ENCODE peak calls at places on chromosomes 2 and 18, in six cellular contexts. B, D, V, X, T and Z are unnamed samples.

GRCh38 chr2:61534926-61535325 is 3.2 kb downstream of the XPO1 start:
- DNase-seq in B (no peak), D (no peak), V (no peak), X (no peak), T (no peak), Z (peak)

GRCh38 chr18:476368-476767 is 24.1 kb downstream of the COLEC12 start:
- DNase-seq in B (no peak), D (no peak), V (no peak), X (no peak), T (no peak), Z (no peak)

GRCh38 chr2:191664823-191665222 is 13.1 kb upstream of the NABP1 start:
- DNase-seq in B (no peak), D (no peak), V (no peak), X (no peak), T (no peak), Z (no peak)

GRCh38 chr18:45324489-45325111 is 290.7 kb upstream of the SLC14A2 start:
- DNase-seq in B (no peak), D (no peak), V (peak), X (peak), T (no peak), Z (peak)

GRCh38 chr2:67502346-67503065 is 105.4 kb downstream of the ETAA1 start:
- DNase-seq in B (no peak), D (peak), V (no peak), X (no peak), T (no peak), Z (peak)

GRCh38 chr18:32899819-32900218 is 127.0 kb upstream of the KLHL14 start:
- DNase-seq in B (no peak), D (no peak), V (no peak), X (no peak), T (no peak), Z (peak)

GRCh38 chr18:45828917-45829811 is 3.7 kb downstream of the SIGLEC15 start:
- DNase-seq in B (no peak), D (peak), V (no peak), X (no peak), T (no peak), Z (peak)

GRCh38 chr18:79952996-79953559 is 1.6 kb upstream of the SLC66A2 start:
- DNase-seq in B (no peak), D (no peak), V (peak), X (peak), T (no peak), Z (no peak)

GRCh38 chr18:5029622-5030021 is 167.4 kb downstream of the AKAIN1 start:
- DNase-seq in B (no peak), D (no peak), V (no peak), X (no peak), T (no peak), Z (no peak)

GRCh38 chr18:25005602-25006375 is 346.2 kb downstream of the ZNF521 start:
- DNase-seq in B (no peak), D (no peak), V (no peak), X (no peak), T (no peak), Z (peak)

GRCh38 chr18:74728586-74728985 is 130.9 kb downstream of the ZNF407 start:
- DNase-seq in B (no peak), D (no peak), V (no peak), X (no peak), T (no peak), Z (no peak)

GRCh38 chr18:11518788-11519685 is 90.4 kb upstream of the SLC35G4 start:
- DNase-seq in B (no peak), D (peak), V (no peak), X (peak), T (peak), Z (peak)

GRCh38 chr2:222733846-222734689 is 62.6 kb downstream of the MOGAT1 start:
- DNase-seq in B (no peak), D (no peak), V (no peak), X (no peak), T (no peak), Z (peak)

GRCh38 chr2:174972924-174973323 is 32.3 kb downstream of the CHN1 start:
- DNase-seq in B (no peak), D (peak), V (no peak), X (no peak), T (no peak), Z (peak)

GRCh38 chr2:221431477-221431876 is 140.6 kb downstream of the EPHA4 start:
- DNase-seq in B (no peak), D (no peak), V (no peak), X (no peak), T (no peak), Z (no peak)

GRCh38 chr2:230668184-230668938 is 44.3 kb upstream of the CAB39 start:
- DNase-seq in B (no peak), D (no peak), V (peak), X (no peak), T (peak), Z (no peak)

GRCh38 chr2:71888741-71889445 is 258.8 kb downstream of the CYP26B1 start:
- DNase-seq in B (no peak), D (no peak), V (no peak), X (peak), T (no peak), Z (peak)

GRCh38 chr18:7272268-7273049 is 41.6 kb downstream of the LRRC30 start:
- DNase-seq in B (no peak), D (peak), V (peak), X (peak), T (no peak), Z (peak)

GRCh38 chr2:39717067-39717466 is 51.4 kb downstream of the TMEM178A start:
- DNase-seq in B (no peak), D (no peak), V (no peak), X (no peak), T (no peak), Z (no peak)
- H3K4me3 ChIP-seq in B (no peak), D (no peak), V (no peak), X (no peak), T (no peak), Z (no peak)

GRCh38 chr2:15169326-15170038 is 391.7 kb downstream of the NBAS start:
- DNase-seq in B (no peak), D (peak), V (no peak), X (no peak), T (no peak), Z (peak)
- H3K4me3 ChIP-seq in B (no peak), D (no peak), V (no peak), X (no peak), T (no peak), Z (peak)

GRCh38 chr2:217064234-217065103 is 204.6 kb upstream of the TNP1 start:
- DNase-seq in B (no peak), D (peak), V (peak), X (peak), T (no peak), Z (peak)
- H3K4me3 ChIP-seq in B (no peak), D (no peak), V (peak), X (no peak), T (no peak), Z (no peak)

GRCh38 chr2:10080536-10081304 is 509 bp upstream of the CYS1 start:
- DNase-seq in B (no peak), D (no peak), V (peak), X (no peak), T (peak), Z (no peak)

GRCh38 chr2:10078001-10078400 is 2.2 kb downstream of the CYS1 start:
- DNase-seq in B (no peak), D (no peak), V (no peak), X (no peak), T (no peak), Z (no peak)

GRCh38 chr2:10078704-10079191 is 1.5 kb downstream of the CYS1 start:
- DNase-seq in B (no peak), D (no peak), V (no peak), X (no peak), T (no peak), Z (peak)

GRCh38 chr2:10079931-10080535 is at the start of gene CYS1:
- DNase-seq in B (no peak), D (no peak), V (no peak), X (no peak), T (peak), Z (no peak)

GRCh38 chr2:10079192-10079930 is 850 bp downstream of the CYS1 start:
- DNase-seq in B (no peak), D (peak), V (peak), X (peak), T (peak), Z (peak)
- H3K4me3 ChIP-seq in B (peak), D (peak), V (peak), X (peak), T (peak), Z (peak)

DNA sequence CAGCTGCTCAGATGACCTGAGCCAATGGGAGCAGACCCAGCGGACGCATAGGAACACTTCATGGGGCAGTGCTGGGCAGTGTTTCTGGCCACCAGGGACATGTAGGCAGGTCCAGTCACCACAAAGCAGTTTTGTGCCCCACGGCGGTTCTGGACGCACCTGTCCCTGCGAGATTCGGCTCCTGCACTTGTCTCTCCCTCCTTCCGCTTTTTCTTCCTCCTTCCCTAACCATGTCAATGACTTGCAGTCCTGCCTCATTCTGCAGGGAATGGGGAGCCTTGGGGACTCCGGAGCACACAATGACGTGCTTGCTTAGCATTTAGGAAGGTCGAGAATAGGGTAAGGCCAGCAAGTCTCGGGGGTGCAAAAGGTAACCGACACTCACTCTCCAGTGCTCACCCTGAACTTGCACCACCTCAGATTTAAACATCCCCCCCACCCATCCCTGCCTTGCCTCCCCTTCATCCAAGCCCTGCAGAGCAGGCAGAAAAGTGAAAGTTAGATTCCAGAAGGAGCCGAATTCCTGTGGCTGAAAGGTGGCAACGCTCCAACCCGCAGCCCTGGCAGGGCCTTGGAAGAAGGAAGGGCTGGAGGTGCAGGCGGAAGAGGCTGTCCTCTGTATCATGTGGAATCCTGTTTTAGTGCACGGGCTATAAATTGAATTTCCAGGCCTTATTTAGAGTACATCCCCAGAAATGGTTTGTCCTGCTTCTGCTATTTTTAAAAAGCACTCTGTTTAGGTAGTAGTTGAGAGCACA is 40.5 kb upstream of the ATG16L1 start:
- DNase-seq in B (no peak), D (no peak), V (peak), X (peak), T (no peak), Z (peak)
- H3K4me3 ChIP-seq in B (no peak), D (peak), V (peak), X (no peak), T (no peak), Z (no peak)

GRCh38 chr2:65475000-65475399 is 42.6 kb upstream of the SPRED2 start:
- DNase-seq in B (no peak), D (no peak), V (no peak), X (no peak), T (no peak), Z (no peak)

GRCh38 chr2:65476778-65477177 is 44.4 kb upstream of the SPRED2 start:
- DNase-seq in B (no peak), D (no peak), V (no peak), X (no peak), T (no peak), Z (no peak)

GRCh38 chr2:65466551-65466950 is 34.2 kb upstream of the SPRED2 start:
- DNase-seq in B (no peak), D (no peak), V (no peak), X (no peak), T (no peak), Z (no peak)

GRCh38 chr2:65473045-65473444 is 40.6 kb upstream of the SPRED2 start:
- DNase-seq in B (no peak), D (no peak), V (no peak), X (no peak), T (no peak), Z (no peak)

GRCh38 chr2:65471409-65471808 is 39.0 kb upstream of the SPRED2 start:
- DNase-seq in B (no peak), D (no peak), V (no peak), X (no peak), T (no peak), Z (no peak)
- H3K4me3 ChIP-seq in B (no peak), D (no peak), V (no peak), X (no peak), T (no peak), Z (no peak)